ENCODE peak calls at places on chromosomes 6 and 20, in six cellular contexts. I is mammary epithelial cell; A is WTC11; G is COR-L47; N is stomach; T is activated T-helper 1 cell treated with anti-CD3 and anti-CD28 coated beads, Interleukin-12 subunit alpha, Interleukin-12 subunit beta, Interleukin-2, Interleukin-4 antibody, amounts not matched to agents 30 ng/mL and 10 ng/mL and 1 ng/mL, durations not matched to agents 14 hours and 24 hours and 36 hours. V is an unnamed sample.
A peak's percentile ranks its signal among the peaks of the same experiment; 100 is the strongest.

GRCh38 chr6:167825759-167826229 is 917 bp upstream of the AFDN start:
- DNase-seq in N (peak; percentile 84), G (no peak), I (peak; percentile 53), A (peak; percentile 87), T (no peak), V (peak; percentile 71)

GRCh38 chr20:16434087-16434664 is 139.1 kb downstream of the KIF16B start:
- DNase-seq in G (peak; percentile 4), I (peak; percentile 16), A (peak; percentile 92), T (no peak), N (peak; percentile 38), V (no peak)

GRCh38 chr6:90156861-90157260 is 139.8 kb downstream of the BACH2 start:
- DNase-seq in I (peak; percentile 80), A (no peak), G (no peak), T (peak; percentile 36), N (no peak), V (no peak)

GRCh38 chr6:101614774-101615173 is 221.3 kb downstream of the GRIK2 start:
- DNase-seq in G (no peak), N (no peak), I (peak; percentile 93), T (no peak), A (no peak), V (no peak)

GRCh38 chr6:161922631-161923119 is 648.8 kb upstream of the AGPAT4 start:
- DNase-seq in A (peak; percentile 50), T (no peak), G (peak; percentile 41), I (peak; percentile 19), N (peak; percentile 77), V (peak; percentile 38)

GRCh38 chr6:37535701-37536461 is 36.2 kb upstream of the CCDC167 start:
- DNase-seq in A (peak; percentile 53), G (peak; percentile 56), T (no peak), I (peak; percentile 35), N (peak; percentile 28), V (peak; percentile 13)

GRCh38 chr20:45833883-45834796 is 541 bp downstream of the SNX21 start:
- DNase-seq in I (peak; percentile 54), T (peak; percentile 38), A (peak; percentile 87), G (no peak), N (peak; percentile 69), V (no peak)

GRCh38 chr20:49562341-49563014 is 5.5 kb downstream of the PTGIS start:
- DNase-seq in G (no peak), A (peak; percentile 55), T (no peak), N (peak; percentile 54), I (peak; percentile 61), V (no peak)

GRCh38 chr6:119173249-119174084 is 95.0 kb upstream of the FAM184A start:
- DNase-seq in A (no peak), I (no peak), T (no peak), N (no peak), G (no peak), V (no peak)

GRCh38 chr6:17957488-17957887 is 29.9 kb downstream of the KIF13A start:
- DNase-seq in T (no peak), N (no peak), G (no peak), A (no peak), I (peak; percentile 59), V (no peak)

GRCh38 chr6:163180874-163181541 is 233.5 kb upstream of the QKI start:
- DNase-seq in N (peak; percentile 77), A (peak; percentile 77), I (peak; percentile 2), T (no peak), G (no peak), V (no peak)

GRCh38 chr6:166474721-166475565 is 92.2 kb upstream of the MPC1 start:
- DNase-seq in A (no peak), T (no peak), G (peak; percentile 24), I (no peak), N (no peak), V (no peak)

GRCh38 chr6:149457316-149457884 is 27.4 kb downstream of the ZC3H12D start:
- DNase-seq in G (no peak), N (no peak), I (no peak), T (no peak), A (no peak), V (no peak)

GRCh38 chr6:20608371-20608770 is 74.1 kb downstream of the CDKAL1 start:
- DNase-seq in A (no peak), N (no peak), G (no peak), T (no peak), I (no peak), V (no peak)

GRCh38 chr6:113763883-113764282 is 93.3 kb upstream of the MARCKS start:
- DNase-seq in I (peak; percentile 98), N (no peak), A (no peak), T (no peak), G (no peak), V (no peak)

GRCh38 chr20:52056203-52057062 is 135.1 kb downstream of the ZFP64 start:
- DNase-seq in I (peak; percentile 79), A (no peak), N (no peak), G (no peak), T (no peak), V (no peak)

GRCh38 chr20:63280929-63281545 is 8.4 kb downstream of the ARFGAP1 start:
- DNase-seq in A (peak; percentile 67), G (no peak), T (no peak), N (no peak), I (no peak), V (no peak)

GRCh38 chr6:89360415-89360999 is 8.0 kb upstream of the UBE2J1 start:
- DNase-seq in G (no peak), T (no peak), A (no peak), N (no peak), I (peak; percentile 37), V (no peak)

GRCh38 chr6:150876598-150876997 is 11.1 kb downstream of the MTHFD1L start:
- DNase-seq in N (peak; percentile 85), T (no peak), G (no peak), I (no peak), A (no peak), V (no peak)

GRCh38 chr6:159969921-159970320 is 1.0 kb downstream of the IGF2R start:
- DNase-seq in T (peak; percentile 26), A (peak; percentile 36), N (peak; percentile 46), I (peak; percentile 63), G (no peak), V (peak; percentile 54)

GRCh38 chr20:4748847-4749246 is 27.1 kb downstream of the PRND start:
- DNase-seq in T (no peak), N (no peak), I (no peak), A (peak; percentile 27), G (peak; percentile 10), V (no peak)

GRCh38 chr6:25726122-25726911 is 28.2 kb upstream of the SLC17A4 start:
- DNase-seq in I (no peak), G (no peak), N (no peak), A (no peak), T (no peak), V (no peak)

GRCh38 chr6:41846666-41847237 is 48.4 kb downstream of the USP49 start:
- DNase-seq in G (peak; percentile 47), T (peak; percentile 31), A (peak; percentile 68), I (peak; percentile 98), N (peak; percentile 53), V (peak; percentile 18)

GRCh38 chr6:43778976-43779863 is 9.2 kb downstream of the VEGFA start:
- DNase-seq in T (no peak), A (no peak), N (no peak), G (no peak), I (no peak), V (no peak)

GRCh38 chr6:33578588-33579011 is 1.5 kb downstream of the BAK1 start:
- DNase-seq in N (peak; percentile 46), I (no peak), G (no peak), T (peak; percentile 65), A (no peak), V (no peak)

GRCh38 chr6:15475261-15475660 is 187.6 kb downstream of the DTNBP1 start:
- DNase-seq in N (no peak), G (no peak), A (no peak), I (no peak), T (no peak), V (peak; percentile 82)

GRCh38 chr6:131029661-131030297 is 33.3 kb downstream of the EPB41L2 start:
- DNase-seq in T (no peak), N (no peak), G (no peak), I (no peak), A (no peak), V (no peak)

GRCh38 chr20:25356294-25356933 is 34.2 kb downstream of the ABHD12 start:
- DNase-seq in T (no peak), N (no peak), G (no peak), A (peak; percentile 65), I (no peak), V (no peak)

GRCh38 chr6:18904681-18905080 is 517.5 kb downstream of the RNF144B start:
- DNase-seq in A (no peak), G (no peak), T (no peak), I (no peak), N (no peak), V (no peak)

GRCh38 chr6:159151266-159151855 is 17.8 kb upstream of the FNDC1 start:
- DNase-seq in I (peak; percentile 19), T (no peak), G (no peak), N (peak; percentile 61), A (peak; percentile 48), V (peak; percentile 10)

GRCh38 chr6:109236140-109237081 is 141.1 kb downstream of the CEP57L1 start:
- DNase-seq in N (no peak), G (no peak), A (peak; percentile 82), T (peak; percentile 31), I (no peak), V (peak; percentile 90)

GRCh38 chr6:88725111-88725711 is 238.2 kb downstream of the RNGTT start:
- DNase-seq in A (peak; percentile 77), T (no peak), G (peak; percentile 3), N (no peak), I (no peak), V (no peak)

GRCh38 chr6:146028250-146028789 is 542 bp upstream of the GRM1 start:
- DNase-seq in N (peak; percentile 55), T (no peak), A (peak; percentile 89), I (peak; percentile 46), G (no peak), V (no peak)

GRCh38 chr6:11194399-11195274 is 37.8 kb downstream of the NEDD9 start:
- DNase-seq in G (no peak), N (no peak), A (no peak), T (no peak), I (no peak), V (no peak)

V was measured in NCI-H774.